ENCODE peak calls at places on chromosomes 7 and 10, in nine cellular contexts. One of them, this sample, is unnamed.

GRCh38 chr7:39144420-39144819 is 166.7 kb downstream of the POU6F2 start:
- DNase-seq in A549: no peak
- DNase-seq in GM23338: no peak
- DNase-seq in Panc1: no peak
- DNase-seq in GM12878: no peak
- DNase-seq in HL-60: no peak
- DNase-seq in HepG2: no peak
- DNase-seq in HCT116: no peak
- DNase-seq in K562: no peak
- DNase-seq in this sample: no peak

GRCh38 chr10:71838264-71839211 is 12.5 kb downstream of the PSAP start:
- DNase-seq in Panc1: no peak
- DNase-seq in GM12878: no peak
- DNase-seq in A549: no peak
- DNase-seq in HL-60: no peak
- DNase-seq in GM23338: no peak
- DNase-seq in HCT116: no peak
- DNase-seq in HepG2: no peak
- DNase-seq in K562: peak
- DNase-seq in this sample: no peak

GRCh38 chr10:80281784-80282505 is 7.5 kb downstream of the MAT1A start:
- DNase-seq in HepG2: peak
- DNase-seq in HL-60: no peak
- DNase-seq in A549: no peak
- DNase-seq in GM23338: no peak
- DNase-seq in Panc1: no peak
- DNase-seq in K562: no peak
- DNase-seq in GM12878: no peak
- DNase-seq in HCT116: no peak
- DNase-seq in this sample: no peak

GRCh38 chr10:86689146-86689545 is 20.8 kb downstream of the LDB3 start:
- DNase-seq in GM23338: no peak
- DNase-seq in Panc1: no peak
- DNase-seq in HepG2: no peak
- DNase-seq in GM12878: no peak
- DNase-seq in K562: no peak
- DNase-seq in A549: no peak
- DNase-seq in HCT116: no peak
- DNase-seq in HL-60: no peak
- DNase-seq in this sample: no peak

GRCh38 chr10:24318517-24318916 is 109.6 kb downstream of the KIAA1217 start:
- DNase-seq in Panc1: no peak
- DNase-seq in HCT116: no peak
- DNase-seq in K562: no peak
- DNase-seq in A549: no peak
- DNase-seq in GM23338: no peak
- DNase-seq in HepG2: peak
- DNase-seq in GM12878: no peak
- DNase-seq in HL-60: no peak
- DNase-seq in this sample: no peak

GRCh38 chr7:156166692-156167416 is 354.6 kb upstream of the SHH start:
- DNase-seq in GM23338: no peak
- DNase-seq in Panc1: no peak
- DNase-seq in HL-60: no peak
- DNase-seq in HepG2: no peak
- DNase-seq in HCT116: no peak
- DNase-seq in K562: no peak
- DNase-seq in A549: no peak
- DNase-seq in GM12878: no peak
- DNase-seq in this sample: no peak

GRCh38 chr7:104928721-104929400 is 85.1 kb upstream of the KMT2E start:
- DNase-seq in HL-60: no peak
- DNase-seq in GM23338: no peak
- DNase-seq in K562: no peak
- DNase-seq in GM12878: no peak
- DNase-seq in A549: no peak
- DNase-seq in HepG2: no peak
- DNase-seq in Panc1: no peak
- DNase-seq in HCT116: no peak
- DNase-seq in this sample: no peak

GRCh38 chr7:66556549-66557213 is 72.0 kb upstream of the KCTD7 start:
- DNase-seq in GM12878: no peak
- DNase-seq in HL-60: no peak
- DNase-seq in A549: no peak
- DNase-seq in K562: no peak
- DNase-seq in HCT116: no peak
- DNase-seq in GM23338: no peak
- DNase-seq in Panc1: no peak
- DNase-seq in HepG2: no peak
- DNase-seq in this sample: peak

GRCh38 chr10:69123306-69123746 is 652 bp upstream of the VPS26A start:
- DNase-seq in HepG2: peak
- DNase-seq in Panc1: peak
- DNase-seq in GM12878: no peak
- DNase-seq in HL-60: no peak
- DNase-seq in K562: peak
- DNase-seq in GM23338: peak
- DNase-seq in A549: peak
- DNase-seq in HCT116: peak
- DNase-seq in this sample: peak

GRCh38 chr10:84360634-84361365 is 32.4 kb downstream of the CCSER2 start:
- DNase-seq in K562: no peak
- DNase-seq in GM23338: peak
- DNase-seq in GM12878: no peak
- DNase-seq in A549: no peak
- DNase-seq in HCT116: no peak
- DNase-seq in HepG2: no peak
- DNase-seq in HL-60: no peak
- DNase-seq in Panc1: no peak
- DNase-seq in this sample: no peak

GRCh38 chr7:155206286-155207020 is 91.2 kb upstream of the INSIG1 start:
- DNase-seq in GM12878: peak
- DNase-seq in HepG2: no peak
- DNase-seq in K562: peak
- DNase-seq in Panc1: peak
- DNase-seq in GM23338: no peak
- DNase-seq in HL-60: peak
- DNase-seq in A549: no peak
- DNase-seq in HCT116: no peak
- DNase-seq in this sample: no peak

GRCh38 chr7:42605800-42606199 is 306.1 kb downstream of the C7orf25 start:
- DNase-seq in GM23338: no peak
- DNase-seq in A549: no peak
- DNase-seq in Panc1: no peak
- DNase-seq in GM12878: no peak
- DNase-seq in HCT116: no peak
- DNase-seq in HL-60: no peak
- DNase-seq in K562: no peak
- DNase-seq in HepG2: no peak
- DNase-seq in this sample: no peak

GRCh38 chr10:921471-922414 is 9.8 kb downstream of the LARP4B start:
- DNase-seq in A549: no peak
- DNase-seq in K562: no peak
- DNase-seq in Panc1: no peak
- DNase-seq in GM12878: no peak
- DNase-seq in GM23338: no peak
- DNase-seq in HCT116: no peak
- DNase-seq in HL-60: no peak
- DNase-seq in HepG2: no peak
- DNase-seq in this sample: no peak

GRCh38 chr7:121259826-121260225 is 69.0 kb upstream of the WNT16 start:
- DNase-seq in GM12878: no peak
- DNase-seq in Panc1: no peak
- DNase-seq in GM23338: no peak
- DNase-seq in A549: no peak
- DNase-seq in HL-60: no peak
- DNase-seq in HCT116: no peak
- DNase-seq in K562: no peak
- DNase-seq in HepG2: no peak
- DNase-seq in this sample: no peak

GRCh38 chr7:127845497-127846214 is 185.6 kb downstream of the LRRC4 start:
- DNase-seq in K562: no peak
- DNase-seq in HL-60: no peak
- DNase-seq in HCT116: no peak
- DNase-seq in GM23338: no peak
- DNase-seq in HepG2: no peak
- DNase-seq in GM12878: no peak
- DNase-seq in A549: no peak
- DNase-seq in Panc1: no peak
- DNase-seq in this sample: no peak

DNA sequence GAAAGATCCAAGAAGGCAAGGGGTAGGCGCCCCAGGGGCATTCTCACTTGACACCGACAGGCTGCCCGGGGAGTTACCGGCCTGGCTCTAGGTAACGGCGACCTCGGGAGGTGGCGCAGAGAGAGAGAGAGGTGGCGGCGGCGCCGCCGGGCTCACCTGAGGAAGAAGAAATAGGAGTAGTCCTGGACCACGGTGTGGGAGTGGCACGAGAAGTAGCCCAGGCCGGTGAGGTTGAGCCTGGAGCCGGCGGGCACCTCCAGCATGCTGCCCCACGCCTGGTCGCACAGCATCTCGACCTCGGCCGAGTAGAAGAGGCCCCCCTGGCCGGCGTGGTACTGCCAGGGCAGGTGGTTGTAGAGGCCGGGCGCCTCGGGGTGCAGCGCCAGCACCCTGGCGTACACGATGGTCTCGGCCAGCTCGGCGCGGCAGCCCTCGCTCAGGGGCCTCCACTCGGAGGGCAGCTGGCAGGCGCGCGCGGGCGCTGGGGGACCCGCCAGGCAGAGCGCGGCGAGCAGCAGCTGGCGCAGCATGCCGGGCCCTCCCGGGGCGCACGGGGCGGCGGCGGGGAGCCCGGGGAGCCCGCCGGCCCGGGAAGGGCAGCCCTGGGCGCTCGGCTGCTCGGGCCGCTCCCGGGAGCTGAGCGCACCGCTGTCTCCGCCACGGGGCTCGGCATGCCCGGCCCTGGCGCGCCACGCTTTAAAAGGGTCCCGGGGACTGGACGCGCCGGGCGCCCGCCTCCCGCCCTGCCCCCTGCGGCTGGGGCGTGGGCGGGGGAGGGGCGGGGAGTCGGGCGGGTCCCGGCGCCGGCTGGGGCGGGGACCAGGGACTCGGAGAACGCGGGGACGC is at the start of gene CCDC3:
- DNase-seq in Panc1: no peak
- DNase-seq in GM23338: peak
- DNase-seq in A549: peak
- DNase-seq in GM12878: no peak
- DNase-seq in HCT116: no peak
- DNase-seq in K562: peak
- DNase-seq in HL-60: no peak
- DNase-seq in HepG2: no peak
- DNase-seq in this sample: peak
- TF ChIP-seq REST in Panc1: no peak
- TF ChIP-seq REST in GM23338: no peak
- TF ChIP-seq REST in A549: no peak
- TF ChIP-seq REST in GM12878: no peak
- TF ChIP-seq REST in HCT116: no peak
- TF ChIP-seq REST in K562: no peak
- TF ChIP-seq REST in HL-60: no peak
- TF ChIP-seq REST in HepG2: no peak
- TF ChIP-seq REST in this sample: no peak

DNA sequence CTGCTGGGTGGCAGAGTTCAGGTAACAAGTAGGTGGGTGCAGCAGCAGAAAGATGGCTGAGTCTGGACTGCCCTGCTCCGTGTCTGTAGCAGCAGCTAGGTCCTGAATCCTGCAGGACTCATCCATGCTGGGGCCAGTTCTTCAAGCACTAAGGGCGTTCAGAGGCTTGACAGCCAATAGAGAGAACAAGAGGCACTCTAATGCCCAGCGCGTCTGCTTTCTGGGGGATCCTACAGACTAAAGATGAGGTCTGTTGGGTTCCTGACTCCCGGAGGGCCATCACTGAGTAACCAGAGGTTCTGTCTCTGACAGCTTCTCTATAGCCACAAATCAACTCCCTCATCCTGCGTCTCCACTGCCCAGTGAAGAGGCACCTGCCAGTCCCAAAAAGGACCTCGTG is 125.5 kb downstream of the PTPN20 start:
- DNase-seq in GM12878: no peak
- DNase-seq in K562: no peak
- DNase-seq in HL-60: no peak
- DNase-seq in GM23338: no peak
- DNase-seq in HCT116: no peak
- DNase-seq in A549: no peak
- DNase-seq in HepG2: no peak
- DNase-seq in Panc1: no peak
- DNase-seq in this sample: no peak
- TF ChIP-seq REST in GM12878: no peak
- TF ChIP-seq REST in K562: no peak
- TF ChIP-seq REST in HL-60: no peak
- TF ChIP-seq REST in GM23338: no peak
- TF ChIP-seq REST in HCT116: no peak
- TF ChIP-seq REST in A549: no peak
- TF ChIP-seq REST in HepG2: no peak
- TF ChIP-seq REST in Panc1: no peak
- TF ChIP-seq REST in this sample: no peak

DNA sequence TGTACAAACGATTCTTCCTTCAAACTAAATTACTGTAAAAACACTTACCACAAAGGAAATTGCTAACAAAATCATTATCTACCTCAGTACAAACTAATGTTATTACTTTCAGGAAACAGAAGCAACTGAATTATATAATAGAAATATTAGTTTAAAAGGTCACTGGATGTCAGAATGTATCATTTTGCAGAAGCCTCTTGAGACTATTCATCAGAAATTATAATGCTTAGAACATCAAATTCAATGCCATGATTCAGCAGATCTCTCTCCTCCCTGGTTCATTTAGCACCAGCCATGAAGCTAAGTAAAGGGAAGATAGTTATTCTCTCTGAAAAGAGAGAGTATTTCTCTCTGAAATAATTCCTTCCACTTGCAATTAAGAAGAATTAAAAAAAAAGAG is 223.3 kb downstream of the IMMP2L start:
- DNase-seq in HL-60: no peak
- DNase-seq in HCT116: no peak
- DNase-seq in Panc1: no peak
- DNase-seq in K562: no peak
- DNase-seq in A549: no peak
- DNase-seq in HepG2: no peak
- DNase-seq in GM23338: no peak
- DNase-seq in GM12878: no peak
- DNase-seq in this sample: peak
- TF ChIP-seq REST in HL-60: no peak
- TF ChIP-seq REST in HCT116: no peak
- TF ChIP-seq REST in Panc1: no peak
- TF ChIP-seq REST in K562: no peak
- TF ChIP-seq REST in A549: no peak
- TF ChIP-seq REST in HepG2: no peak
- TF ChIP-seq REST in GM23338: no peak
- TF ChIP-seq REST in GM12878: no peak
- TF ChIP-seq REST in this sample: no peak

DNA sequence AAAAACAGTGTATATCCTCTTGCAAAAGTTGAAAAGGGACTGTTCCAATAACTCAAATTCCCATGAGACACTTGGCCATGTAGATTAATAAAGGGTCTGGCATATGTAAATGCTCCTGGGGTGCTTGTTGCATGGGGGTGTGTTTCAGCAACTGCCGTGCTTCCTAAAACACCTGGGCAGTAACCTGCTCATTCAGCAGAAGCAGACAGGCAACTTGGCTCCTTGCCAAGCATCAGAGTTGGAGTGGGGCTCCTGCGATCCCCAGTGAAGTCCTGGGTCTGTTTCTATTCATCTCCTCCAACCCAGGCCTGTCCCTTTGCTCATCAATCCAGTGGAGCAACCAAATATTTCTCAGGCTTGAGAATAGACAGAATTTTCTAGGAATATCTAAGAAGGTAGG is 42.2 kb upstream of the ADAM12 start:
- DNase-seq in A549: no peak
- DNase-seq in HL-60: no peak
- DNase-seq in Panc1: no peak
- DNase-seq in K562: no peak
- DNase-seq in GM12878: no peak
- DNase-seq in HCT116: no peak
- DNase-seq in GM23338: no peak
- DNase-seq in HepG2: no peak
- DNase-seq in this sample: no peak
- TF ChIP-seq REST in A549: no peak
- TF ChIP-seq REST in HL-60: no peak
- TF ChIP-seq REST in Panc1: no peak
- TF ChIP-seq REST in K562: no peak
- TF ChIP-seq REST in GM12878: no peak
- TF ChIP-seq REST in HCT116: no peak
- TF ChIP-seq REST in GM23338: no peak
- TF ChIP-seq REST in HepG2: no peak
- TF ChIP-seq REST in this sample: no peak

This sample was measured in SK-N-SH.